ENCODE peak calls at places on chromosomes 16 and 17, in ten cellular contexts. Y is lower lobe of right lung; I is cardiac muscle cell; K is ascending aorta; O is BE2C; Q is spleen; W is esophagus squamous epithelium; X is tibial nerve; B is CD8-positive, alpha-beta T cell; E is Peyer's patch. U is an unnamed sample.

GRCh38 chr16:8855051-8855786 is 13.6 kb downstream of the CARHSP1 start:
- DNase-seq in Y (peak; percentile 36), I (no peak), K (no peak), O (no peak), Q (peak; percentile 37), W (no peak), X (no peak), B (no peak), E (no peak), U (no peak)

GRCh38 chr16:12601290-12601900 is 202.3 kb downstream of the CPPED1 start:
- DNase-seq in Y (no peak), I (no peak), K (no peak), O (no peak), Q (no peak), W (no peak), X (no peak), B (no peak), E (peak; percentile 30), U (no peak)

GRCh38 chr17:50564916-50565315 is 4.4 kb downstream of the CACNA1G start:
- DNase-seq in Y (no peak), I (no peak), K (peak; percentile 94), O (peak; percentile 51), Q (no peak), W (no peak), X (peak; percentile 66), B (no peak), E (peak; percentile 65), U (no peak)

GRCh38 chr17:32927724-32928526 is at the start of gene TMEM98:
- DNase-seq in Y (no peak), I (peak; percentile 75), K (no peak), O (peak; percentile 12), Q (no peak), W (no peak), X (no peak), B (no peak), E (peak; percentile 59), U (no peak)

GRCh38 chr16:11833951-11834695 is 17.2 kb downstream of the RSL1D1 start:
- DNase-seq in Y (no peak), I (no peak), K (no peak), O (no peak), Q (no peak), W (no peak), X (no peak), B (no peak), E (no peak), U (no peak)

GRCh38 chr16:86991679-86992078 is 325.5 kb downstream of the C16orf95 start:
- DNase-seq in Y (no peak), I (no peak), K (no peak), O (no peak), Q (no peak), W (no peak), X (no peak), B (no peak), E (no peak), U (no peak)

GRCh38 chr17:1270210-1271019 is at the start of gene BHLHA9:
- DNase-seq in Y (no peak), I (no peak), K (no peak), O (no peak), Q (no peak), W (no peak), X (no peak), B (no peak), E (no peak), U (no peak)

GRCh38 chr17:45246861-45247428 is 14.9 kb downstream of the SPATA32 start:
- DNase-seq in Y (no peak), I (peak; percentile 71), K (no peak), O (peak; percentile 76), Q (peak; percentile 88), W (no peak), X (no peak), B (no peak), E (peak; percentile 69), U (no peak)

GRCh38 chr17:60249517-60249826 is 99.7 kb downstream of the CA4 start:
- DNase-seq in Y (no peak), I (no peak), K (no peak), O (no peak), Q (no peak), W (no peak), X (no peak), B (no peak), E (no peak), U (no peak)

GRCh38 chr16:15857779-15858560 is 1.1 kb upstream of the MYH11 start:
- DNase-seq in Y (no peak), I (peak; percentile 85), K (peak; percentile 86), O (peak; percentile 26), Q (no peak), W (no peak), X (peak; percentile 5), B (no peak), E (peak; percentile 47), U (no peak)

GRCh38 chr16:72905581-72905980 is 142.3 kb downstream of the ZFHX3 start:
- DNase-seq in Y (no peak), I (no peak), K (no peak), O (no peak), Q (no peak), W (no peak), X (no peak), B (no peak), E (no peak), U (no peak)

GRCh38 chr16:78431701-78432100 is 332.2 kb downstream of the WWOX start:
- DNase-seq in Y (no peak), I (no peak), K (no peak), O (no peak), Q (no peak), W (no peak), X (no peak), B (no peak), E (no peak), U (no peak)

GRCh38 chr16:66028505-66029216 is 337.8 kb upstream of the CDH5 start:
- DNase-seq in Y (no peak), I (no peak), K (no peak), O (no peak), Q (no peak), W (no peak), X (peak; percentile 45), B (no peak), E (peak; percentile 24), U (no peak)

GRCh38 chr17:75555679-75556153 is 30.2 kb downstream of the LLGL2 start:
- DNase-seq in Y (no peak), I (no peak), K (no peak), O (no peak), Q (no peak), W (no peak), X (no peak), B (no peak), E (no peak), U (no peak)

GRCh38 chr17:47698749-47699535 is 5.0 kb downstream of the TBKBP1 start:
- DNase-seq in Y (peak; percentile 75), I (peak; percentile 76), K (no peak), O (peak; percentile 75), Q (peak; percentile 94), W (no peak), X (peak; percentile 59), B (peak; percentile 69), E (peak; percentile 88), U (peak; percentile 68)

GRCh38 chr16:19132898-19133297 is 19.1 kb downstream of the ITPRIPL2 start:
- DNase-seq in Y (no peak), I (no peak), K (no peak), O (no peak), Q (no peak), W (no peak), X (no peak), B (no peak), E (no peak), U (no peak)

GRCh38 chr16:11092788-11093577 is 148.6 kb downstream of the CLEC16A start:
- DNase-seq in Y (no peak), I (no peak), K (no peak), O (no peak), Q (no peak), W (no peak), X (no peak), B (no peak), E (no peak), U (no peak)

GRCh38 chr17:79811036-79811887 is 14.4 kb upstream of the CBX8 start:
- DNase-seq in Y (no peak), I (peak; percentile 80), K (no peak), O (peak; percentile 85), Q (no peak), W (no peak), X (no peak), B (no peak), E (no peak), U (no peak)

DNA sequence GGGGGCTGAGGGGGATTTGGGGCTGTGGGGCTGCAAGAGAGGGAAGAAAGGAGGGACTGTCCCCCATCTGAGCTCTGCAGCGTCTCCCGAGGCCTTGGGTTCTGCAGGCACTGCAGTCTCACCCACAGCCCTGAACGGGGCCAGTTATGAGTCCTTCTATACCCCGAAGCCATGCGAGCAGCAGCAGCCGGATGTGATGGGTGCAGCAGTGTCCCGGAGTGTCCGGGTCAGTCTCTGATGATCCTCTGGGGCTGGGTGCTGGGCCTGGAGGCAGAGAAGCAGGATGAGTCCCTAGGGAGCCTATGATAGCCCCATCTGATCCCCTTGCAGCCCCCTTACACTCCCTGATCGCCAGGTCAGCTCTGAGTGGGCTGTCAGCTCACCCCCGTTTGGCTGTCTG is 41.5 kb downstream of the CPNE2 start:
- DNase-seq in Y (no peak), I (no peak), K (no peak), O (no peak), Q (peak; percentile 67), W (no peak), X (no peak), B (no peak), E (no peak), U (no peak)
- H3K9me3 ChIP-seq in Y (no peaks in the 10 kb centered on the region), I (no peaks in the 10 kb centered on the region), K (no peaks in the 10 kb centered on the region), O (no peaks in the 10 kb centered on the region), Q (no peaks in the 10 kb centered on the region), W (no peaks in the 10 kb centered on the region), X (no peaks in the 10 kb centered on the region), B (no peaks in the 10 kb centered on the region), E (no peaks in the 10 kb centered on the region), U (no peaks in the 10 kb centered on the region)

DNA sequence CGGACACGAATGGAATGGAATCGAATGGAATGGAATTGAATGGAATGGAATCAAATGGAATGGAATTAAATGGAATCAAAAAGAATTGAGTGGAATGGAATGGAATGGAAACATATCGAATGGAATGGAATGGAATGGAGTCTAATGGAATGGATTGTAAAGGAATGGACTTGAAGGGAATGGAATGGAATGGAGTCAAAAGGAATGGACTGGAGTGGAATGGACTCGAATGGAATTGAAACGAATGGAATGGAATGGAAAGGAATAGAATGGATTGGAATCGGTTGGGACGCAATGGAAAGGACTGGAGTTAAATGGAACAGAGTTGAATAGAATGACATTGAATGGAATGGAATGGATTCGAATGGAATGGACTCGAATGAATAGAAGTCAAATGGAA is 486.9 kb upstream of the WSB1 start:
- DNase-seq in Y (no peak), I (no peak), K (no peak), O (no peak), Q (no peak), W (no peak), X (no peak), B (no peak), E (no peak), U (no peak)
- H3K9me3 ChIP-seq in Y (peaks cover 71% of the 10 kb centered on the region), I (peaks cover 5% of the 10 kb centered on the region), K (no peaks in the 10 kb centered on the region), O (no peaks in the 10 kb centered on the region), Q (peaks cover 89% of the 10 kb centered on the region), W (peaks cover 32% of the 10 kb centered on the region), X (peaks cover 83% of the 10 kb centered on the region), B (peaks cover 9% of the 10 kb centered on the region), E (no peaks in the 10 kb centered on the region), U (no peaks in the 10 kb centered on the region)

GRCh38 chr17:82848022-82848592 is 8.3 kb upstream of the ZNF750 start:
- DNase-seq in Y (peak; percentile 85), I (no peak), K (no peak), O (no peak), Q (peak; percentile 87), W (no peak), X (peak; percentile 18), B (no peak), E (peak; percentile 85), U (no peak)
- H3K9me3 ChIP-seq in Y (no peaks in the 10 kb centered on the region), I (no peaks in the 10 kb centered on the region), K (no peaks in the 10 kb centered on the region), O (no peaks in the 10 kb centered on the region), Q (no peaks in the 10 kb centered on the region), W (no peaks in the 10 kb centered on the region), X (no peaks in the 10 kb centered on the region), B (no peaks in the 10 kb centered on the region), E (no peaks in the 10 kb centered on the region), U (no peaks in the 10 kb centered on the region)

GRCh38 chr17:76946772-76947135 is 78.5 kb downstream of the MGAT5B start:
- DNase-seq in Y (no peak), I (no peak), K (no peak), O (no peak), Q (no peak), W (no peak), X (no peak), B (no peak), E (no peak), U (no peak)
- H3K9me3 ChIP-seq in Y (no peaks in the 10 kb centered on the region), I (no peaks in the 10 kb centered on the region), K (no peaks in the 10 kb centered on the region), O (no peaks in the 10 kb centered on the region), Q (no peaks in the 10 kb centered on the region), W (no peaks in the 10 kb centered on the region), X (no peaks in the 10 kb centered on the region), B (no peaks in the 10 kb centered on the region), E (no peaks in the 10 kb centered on the region), U (no peaks in the 10 kb centered on the region)

U was measured in T-helper 17 cell.